ENCODE peak calls at places on chromosomes 3 and 15, in ten cellular contexts. H, B, Z, K, Y, V, T, J, C and Q are unnamed samples.

GRCh38 chr3:27596334-27596841 is 112.2 kb upstream of the SLC4A7 start:
- DNase-seq in H (no peak), B (no peak), Z (no peak), K (no peak), Y (peak), V (no peak), T (no peak), J (no peak), C (peak), Q (no peak)

GRCh38 chr15:99749386-99749785 is 16.1 kb upstream of the LYSMD4 start:
- DNase-seq in H (no peak), B (no peak), Z (peak), K (no peak), Y (no peak), V (no peak), T (no peak), J (no peak), C (no peak), Q (no peak)

GRCh38 chr15:100879046-100879445 is 585 bp upstream of the ALDH1A3 start:
- DNase-seq in H (no peak), B (no peak), Z (no peak), K (no peak), Y (no peak), V (no peak), T (no peak), J (no peak), C (no peak), Q (no peak)

GRCh38 chr3:178915365-178915764 is 156.2 kb downstream of the ZMAT3 start:
- DNase-seq in H (no peak), B (no peak), Z (no peak), K (no peak), Y (no peak), V (no peak), T (no peak), J (no peak), C (no peak), Q (no peak)

GRCh38 chr3:111904376-111905241 is 45.5 kb downstream of the PHLDB2 start:
- DNase-seq in H (no peak), B (no peak), Z (no peak), K (no peak), Y (peak), V (peak), T (no peak), J (no peak), C (peak), Q (peak)

GRCh38 chr3:118412503-118412902 is 622.1 kb downstream of the IGSF11 start:
- DNase-seq in H (no peak), B (no peak), Z (no peak), K (no peak), Y (no peak), V (no peak), T (no peak), J (no peak), C (no peak), Q (no peak)

GRCh38 chr3:111035316-111035715 is 36.3 kb upstream of the NECTIN3 start:
- DNase-seq in H (no peak), B (no peak), Z (no peak), K (no peak), Y (no peak), V (no peak), T (no peak), J (no peak), C (no peak), Q (no peak)

GRCh38 chr3:36796896-36797295 is 32.5 kb upstream of the DCLK3 start:
- DNase-seq in H (no peak), B (no peak), Z (no peak), K (no peak), Y (no peak), V (peak), T (no peak), J (no peak), C (peak), Q (peak)